ENCODE peak calls at places on chromosome 2, in seven cellular contexts. One of them, this sample, is unnamed.

GRCh38 chr2:239944706-239945551 is 80.2 kb downstream of the NDUFA10 start:
- DNase-seq in astrocyte of the spinal cord: no peak
- DNase-seq in stimulated activated CD8-positive, alpha-beta memory T cell treated with anti-CD3 and anti-CD28 coated beads, Interleukin-7, amount 100 ng/mL, for 1 hour: no peak
- DNase-seq in activated naive CD8-positive, alpha-beta T cell treated with anti-CD3 and anti-CD28 coated beads, Interleukin-2, amount 50 U/mL, for 16 hours: no peak
- DNase-seq in mucosa of gallbladder: no peak
- DNase-seq in AG10803: peak; percentile 21
- DNase-seq in T-cell: peak; percentile 12
- DNase-seq in this sample: peak; percentile 83

GRCh38 chr2:230666885-230667712 is 45.5 kb upstream of the CAB39 start:
- DNase-seq in mucosa of gallbladder: no peak
- DNase-seq in activated naive CD8-positive, alpha-beta T cell treated with anti-CD3 and anti-CD28 coated beads, Interleukin-2, amount 50 U/mL, for 16 hours: no peak
- DNase-seq in stimulated activated CD8-positive, alpha-beta memory T cell treated with anti-CD3 and anti-CD28 coated beads, Interleukin-7, amount 100 ng/mL, for 1 hour: no peak
- DNase-seq in T-cell: no peak
- DNase-seq in AG10803: peak; percentile 34
- DNase-seq in astrocyte of the spinal cord: peak; percentile 42
- DNase-seq in this sample: no peak

GRCh38 chr2:105857076-105857740 is 112.5 kb downstream of the NCK2 start:
- DNase-seq in astrocyte of the spinal cord: no peak
- DNase-seq in mucosa of gallbladder: no peak
- DNase-seq in T-cell: no peak
- DNase-seq in stimulated activated CD8-positive, alpha-beta memory T cell treated with anti-CD3 and anti-CD28 coated beads, Interleukin-7, amount 100 ng/mL, for 1 hour: no peak
- DNase-seq in activated naive CD8-positive, alpha-beta T cell treated with anti-CD3 and anti-CD28 coated beads, Interleukin-2, amount 50 U/mL, for 16 hours: no peak
- DNase-seq in AG10803: no peak
- DNase-seq in this sample: no peak

GRCh38 chr2:108354171-108354570 is 23.6 kb upstream of the SULT1C4 start:
- DNase-seq in T-cell: no peak
- DNase-seq in astrocyte of the spinal cord: no peak
- DNase-seq in mucosa of gallbladder: no peak
- DNase-seq in activated naive CD8-positive, alpha-beta T cell treated with anti-CD3 and anti-CD28 coated beads, Interleukin-2, amount 50 U/mL, for 16 hours: no peak
- DNase-seq in AG10803: peak; percentile 42
- DNase-seq in stimulated activated CD8-positive, alpha-beta memory T cell treated with anti-CD3 and anti-CD28 coated beads, Interleukin-7, amount 100 ng/mL, for 1 hour: no peak
- DNase-seq in this sample: no peak

GRCh38 chr2:39697480-39697879 is 31.8 kb downstream of the TMEM178A start:
- DNase-seq in T-cell: no peak
- DNase-seq in astrocyte of the spinal cord: peak; percentile 7
- DNase-seq in mucosa of gallbladder: no peak
- DNase-seq in activated naive CD8-positive, alpha-beta T cell treated with anti-CD3 and anti-CD28 coated beads, Interleukin-2, amount 50 U/mL, for 16 hours: no peak
- DNase-seq in AG10803: no peak
- DNase-seq in stimulated activated CD8-positive, alpha-beta memory T cell treated with anti-CD3 and anti-CD28 coated beads, Interleukin-7, amount 100 ng/mL, for 1 hour: no peak
- DNase-seq in this sample: no peak

GRCh38 chr2:109031481-109032228 is 42.6 kb upstream of the EDAR start:
- DNase-seq in stimulated activated CD8-positive, alpha-beta memory T cell treated with anti-CD3 and anti-CD28 coated beads, Interleukin-7, amount 100 ng/mL, for 1 hour: peak; percentile 37
- DNase-seq in T-cell: peak; percentile 88
- DNase-seq in AG10803: peak; percentile 16
- DNase-seq in activated naive CD8-positive, alpha-beta T cell treated with anti-CD3 and anti-CD28 coated beads, Interleukin-2, amount 50 U/mL, for 16 hours: peak; percentile 41
- DNase-seq in astrocyte of the spinal cord: peak; percentile 22
- DNase-seq in mucosa of gallbladder: peak; percentile 46
- DNase-seq in this sample: no peak

GRCh38 chr2:63855418-63856301 is 14.0 kb downstream of the UGP2 start:
- DNase-seq in T-cell: no peak
- DNase-seq in activated naive CD8-positive, alpha-beta T cell treated with anti-CD3 and anti-CD28 coated beads, Interleukin-2, amount 50 U/mL, for 16 hours: no peak
- DNase-seq in stimulated activated CD8-positive, alpha-beta memory T cell treated with anti-CD3 and anti-CD28 coated beads, Interleukin-7, amount 100 ng/mL, for 1 hour: no peak
- DNase-seq in mucosa of gallbladder: no peak
- DNase-seq in astrocyte of the spinal cord: no peak
- DNase-seq in AG10803: no peak
- DNase-seq in this sample: no peak

GRCh38 chr2:239765076-239765845 is 259.9 kb downstream of the NDUFA10 start:
- DNase-seq in activated naive CD8-positive, alpha-beta T cell treated with anti-CD3 and anti-CD28 coated beads, Interleukin-2, amount 50 U/mL, for 16 hours: no peak
- DNase-seq in mucosa of gallbladder: no peak
- DNase-seq in stimulated activated CD8-positive, alpha-beta memory T cell treated with anti-CD3 and anti-CD28 coated beads, Interleukin-7, amount 100 ng/mL, for 1 hour: no peak
- DNase-seq in T-cell: no peak
- DNase-seq in astrocyte of the spinal cord: no peak
- DNase-seq in AG10803: no peak
- DNase-seq in this sample: peak; percentile 59

GRCh38 chr2:28970464-28971160 is 10.5 kb upstream of the TOGARAM2 start:
- DNase-seq in activated naive CD8-positive, alpha-beta T cell treated with anti-CD3 and anti-CD28 coated beads, Interleukin-2, amount 50 U/mL, for 16 hours: no peak
- DNase-seq in AG10803: no peak
- DNase-seq in stimulated activated CD8-positive, alpha-beta memory T cell treated with anti-CD3 and anti-CD28 coated beads, Interleukin-7, amount 100 ng/mL, for 1 hour: no peak
- DNase-seq in mucosa of gallbladder: no peak
- DNase-seq in astrocyte of the spinal cord: no peak
- DNase-seq in T-cell: no peak
- DNase-seq in this sample: no peak

GRCh38 chr2:74833418-74834233 is at the start of gene HK2:
- DNase-seq in mucosa of gallbladder: peak; percentile 87
- DNase-seq in activated naive CD8-positive, alpha-beta T cell treated with anti-CD3 and anti-CD28 coated beads, Interleukin-2, amount 50 U/mL, for 16 hours: peak; percentile 72
- DNase-seq in AG10803: peak; percentile 89
- DNase-seq in stimulated activated CD8-positive, alpha-beta memory T cell treated with anti-CD3 and anti-CD28 coated beads, Interleukin-7, amount 100 ng/mL, for 1 hour: peak; percentile 35
- DNase-seq in astrocyte of the spinal cord: peak; percentile 84
- DNase-seq in T-cell: peak; percentile 54
- DNase-seq in this sample: peak; percentile 96

GRCh38 chr2:42859006-42859552 is 66.7 kb upstream of the HAAO start:
- DNase-seq in mucosa of gallbladder: peak; percentile 84
- DNase-seq in AG10803: peak; percentile 73
- DNase-seq in activated naive CD8-positive, alpha-beta T cell treated with anti-CD3 and anti-CD28 coated beads, Interleukin-2, amount 50 U/mL, for 16 hours: peak; percentile 35
- DNase-seq in astrocyte of the spinal cord: peak; percentile 84
- DNase-seq in stimulated activated CD8-positive, alpha-beta memory T cell treated with anti-CD3 and anti-CD28 coated beads, Interleukin-7, amount 100 ng/mL, for 1 hour: peak; percentile 27
- DNase-seq in T-cell: peak; percentile 29
- DNase-seq in this sample: peak; percentile 2

This sample was measured in mesenteric fat pad.